ENCODE peak calls at places on chromosomes 12 and 14, in six cellular contexts. I, F, T, N, S and O are unnamed samples.

GRCh38 chr14:58712357-58712756 is 74.6 kb downstream of the DACT1 start:
- DNase-seq in S (no peak), N (no peak), T (no peak), I (no peak), F (no peak), O (no peak)

GRCh38 chr12:51826881-51827280 is 21.6 kb downstream of the FIGNL2 start:
- DNase-seq in T (no peak), F (no peak), N (no peak), I (no peak), S (no peak), O (no peak)

GRCh38 chr14:32224731-32225377 is 21.8 kb upstream of the RNU6-8 start:
- DNase-seq in T (peak), S (peak), F (no peak), I (peak), N (no peak), O (no peak)

GRCh38 chr14:35403085-35403396 is 1.5 kb downstream of the NFKBIA start:
- DNase-seq in T (no peak), F (no peak), I (no peak), S (peak), N (no peak), O (no peak)

GRCh38 chr12:52566847-52567291 is 6.8 kb downstream of the KRT74 start:
- DNase-seq in T (no peak), N (no peak), I (no peak), F (no peak), S (no peak), O (no peak)

GRCh38 chr14:34052658-34053014 is 101.8 kb upstream of the EGLN3 start:
- DNase-seq in N (no peak), F (peak), T (peak), S (peak), I (no peak), O (no peak)

GRCh38 chr12:24596768-24597388 is 352.0 kb downstream of the BCAT1 start:
- DNase-seq in N (no peak), S (peak), T (peak), I (peak), F (no peak), O (no peak)

GRCh38 chr14:51458563-51458955 is 193.2 kb upstream of the FRMD6 start:
- DNase-seq in I (no peak), T (peak), S (peak), N (no peak), F (no peak), O (no peak)

GRCh38 chr14:35121026-35121886 is 534 bp downstream of the PPP2R3C start:
- DNase-seq in T (no peak), I (no peak), F (peak), S (peak), N (no peak), O (no peak)

GRCh38 chr14:98726585-98727405 is 545.2 kb downstream of the BCL11B start:
- DNase-seq in N (no peak), S (no peak), F (no peak), T (no peak), I (no peak), O (no peak)

GRCh38 chr14:93462479-93462878 is 31.7 kb downstream of the UNC79 start:
- DNase-seq in I (no peak), N (no peak), F (no peak), S (no peak), T (no peak), O (no peak)

GRCh38 chr12:87344699-87345098 is 684.5 kb downstream of the C12orf50 start:
- DNase-seq in F (no peak), N (no peak), I (no peak), S (no peak), T (no peak), O (no peak)

GRCh38 chr12:58812229-58812628 is 108.1 kb downstream of the LRIG3 start:
- DNase-seq in N (no peak), F (no peak), I (no peak), S (no peak), T (no peak), O (no peak)

GRCh38 chr12:51482808-51483532 is 58.3 kb downstream of the SLC4A8 start:
- DNase-seq in N (no peak), S (no peak), T (no peak), I (no peak), F (no peak), O (no peak)

GRCh38 chr12:75960086-75960910 is 71.3 kb downstream of the PHLDA1 start:
- DNase-seq in F (peak), I (no peak), T (peak), N (no peak), S (no peak), O (no peak)

GRCh38 chr14:38992067-38992835 is 110.8 kb downstream of the SEC23A start:
- DNase-seq in T (no peak), I (no peak), N (no peak), F (no peak), S (no peak), O (no peak)

GRCh38 chr12:34289431-34290190 is 267.3 kb downstream of the ALG10 start:
- DNase-seq in T (no peak), N (no peak), S (no peak), F (no peak), I (no peak), O (no peak)

GRCh38 chr12:52252728-52253328 is 19.8 kb downstream of the KRT7 start:
- DNase-seq in N (no peak), T (no peak), S (no peak), F (no peak), I (no peak), O (no peak)

GRCh38 chr12:71558445-71558844 is 105.2 kb downstream of the ZFC3H1 start:
- DNase-seq in I (no peak), T (peak), F (no peak), N (no peak), S (peak), O (no peak)

GRCh38 chr12:128727999-128728398 is 95.8 kb downstream of the SLC15A4 start:
- DNase-seq in F (no peak), N (no peak), I (no peak), T (no peak), S (no peak), O (no peak)

GRCh38 chr14:33309081-33309480 is 370.4 kb downstream of the NPAS3 start:
- DNase-seq in F (no peak), N (no peak), S (no peak), T (no peak), I (no peak), O (no peak)

GRCh38 chr14:32087173-32087861 is 10.2 kb downstream of the ARHGAP5 start:
- DNase-seq in T (no peak), S (peak), F (no peak), I (peak), N (no peak), O (no peak)

GRCh38 chr12:90280033-90280432 is 571.4 kb upstream of the ATP2B1 start:
- DNase-seq in S (peak), I (no peak), N (no peak), F (no peak), T (no peak), O (no peak)

GRCh38 chr12:104720346-104721064 is 237.6 kb downstream of the SLC41A2 start:
- DNase-seq in F (peak), S (peak), N (peak), T (no peak), I (no peak), O (no peak)

GRCh38 chr12:69428351-69429048 is 41.7 kb upstream of the FRS2 start:
- DNase-seq in F (no peak), I (peak), T (no peak), S (no peak), N (no peak), O (no peak)

GRCh38 chr12:31233061-31233730 is 92.8 kb downstream of the SINHCAF start:
- DNase-seq in S (no peak), F (peak), I (no peak), N (no peak), T (no peak), O (no peak)

GRCh38 chr12:31235868-31236395 is 90.0 kb downstream of the SINHCAF start:
- DNase-seq in F (peak), I (no peak), T (no peak), N (no peak), S (peak), O (no peak)

GRCh38 chr12:31236998-31237637 is 88.8 kb downstream of the SINHCAF start:
- DNase-seq in I (no peak), S (no peak), N (no peak), F (peak), T (no peak), O (no peak)

GRCh38 chr12:31234053-31234835 is 91.7 kb downstream of the SINHCAF start:
- DNase-seq in F (peak), I (no peak), T (no peak), S (no peak), N (no peak), O (no peak)

GRCh38 chr12:31234955-31235867 is 90.7 kb downstream of the SINHCAF start:
- DNase-seq in F (peak), N (no peak), I (peak), T (peak), S (peak), O (no peak)
- TF ChIP-seq CTCF in F (peak), N (no peak), I (peak), T (peak), S (peak), O (no peak)

GRCh38 chr12:106521901-106522300 is 60.9 kb upstream of the RFX4 start:
- DNase-seq in F (no peak), T (no peak), I (no peak), S (no peak), N (no peak), O (no peak)

GRCh38 chr12:106511365-106511764 is 71.4 kb upstream of the RFX4 start:
- DNase-seq in F (no peak), T (no peak), N (no peak), S (no peak), I (no peak), O (no peak)

GRCh38 chr12:106522708-106523107 is 60.1 kb upstream of the RFX4 start:
- DNase-seq in S (no peak), T (no peak), F (no peak), I (no peak), N (no peak), O (no peak)

GRCh38 chr12:106519587-106519986 is 63.2 kb upstream of the RFX4 start:
- DNase-seq in T (no peak), I (no peak), F (no peak), N (no peak), S (no peak), O (no peak)

DNA sequence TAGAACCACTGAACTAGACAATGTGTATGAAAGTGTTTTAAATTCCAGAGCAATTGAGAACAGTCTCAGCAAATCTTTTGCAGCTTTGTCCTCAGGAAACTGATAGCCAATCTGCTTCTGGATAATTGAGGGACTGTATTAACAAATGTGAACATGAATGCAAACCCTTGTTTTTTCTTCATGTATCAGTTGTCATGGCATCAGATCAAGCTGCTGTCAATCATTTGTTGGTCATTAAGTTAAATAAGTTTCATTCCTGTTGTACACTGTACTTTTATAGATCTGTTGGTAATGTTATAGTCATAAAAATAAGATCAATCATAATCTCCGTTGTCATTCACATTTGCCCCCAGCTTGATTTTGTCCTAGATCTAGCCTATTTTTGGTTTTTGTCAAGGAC is 65.5 kb upstream of the RFX4 start:
- DNase-seq in N (no peak), S (no peak), T (no peak), F (no peak), I (no peak), O (no peak)
- TF ChIP-seq CTCF in N (no peak), S (no peak), T (no peak), F (no peak), I (no peak), O (no peak)

GRCh38 chr14:105060751-105061427 is 4.3 kb downstream of the GPR132 start:
- DNase-seq in T (no peak), I (no peak), S (no peak), F (no peak), N (peak), O (no peak)

GRCh38 chr14:105058521-105059034 is 6.7 kb downstream of the GPR132 start:
- DNase-seq in S (no peak), F (no peak), I (no peak), T (no peak), N (no peak), O (no peak)

GRCh38 chr14:105059917-105060565 is 5.2 kb downstream of the GPR132 start:
- DNase-seq in N (no peak), S (no peak), F (no peak), T (no peak), I (no peak), O (no peak)

GRCh38 chr14:105061428-105062047 is 3.7 kb downstream of the GPR132 start:
- DNase-seq in T (no peak), F (peak), S (no peak), I (no peak), N (no peak), O (no peak)

GRCh38 chr14:105059035-105059916 is 6.0 kb downstream of the GPR132 start:
- DNase-seq in T (no peak), I (peak), F (no peak), N (no peak), S (peak), O (no peak)
- TF ChIP-seq CTCF in T (no peak), I (peak), F (no peak), N (peak), S (no peak), O (no peak)

GRCh38 chr14:102209224-102209966 is 69.7 kb downstream of the WDR20 start:
- DNase-seq in N (no peak), T (peak), I (peak), F (no peak), S (peak), O (no peak)
- TF ChIP-seq CTCF in N (no peak), T (peak), I (peak), F (no peak), S (peak), O (no peak)

DNA sequence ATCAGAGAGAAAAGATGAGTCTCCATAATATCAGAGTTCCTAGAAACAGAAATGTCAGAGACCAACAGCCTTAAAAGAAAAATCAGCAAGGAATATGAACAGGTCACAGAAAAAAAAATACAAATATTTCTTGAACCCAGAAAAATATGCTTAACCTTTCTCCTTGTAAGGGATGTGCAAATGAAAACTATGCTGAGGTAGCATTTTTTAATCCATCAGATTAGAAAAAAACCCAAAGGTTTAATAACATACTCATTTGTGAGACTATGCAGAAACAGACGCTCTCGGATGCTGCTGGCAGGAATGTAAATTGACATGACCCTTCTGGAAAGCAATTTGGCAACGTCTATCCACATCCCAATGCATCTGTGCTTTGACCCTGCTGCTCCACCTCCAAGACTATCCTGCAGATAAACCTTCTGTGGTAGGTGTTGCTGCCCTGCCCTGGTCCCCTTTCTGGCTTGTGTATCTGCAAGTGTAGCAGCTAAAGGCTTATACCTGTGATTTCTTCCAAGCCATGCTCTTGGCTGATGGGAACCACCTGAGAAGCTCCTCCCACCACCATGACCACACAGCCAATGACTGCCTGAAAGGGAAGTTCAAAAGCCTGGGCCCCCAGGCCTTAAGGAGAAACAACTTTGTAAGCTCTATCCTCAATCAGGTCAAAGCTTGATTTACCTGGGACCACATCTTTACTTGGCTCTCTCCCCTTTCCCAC is 49.4 kb downstream of the LTBP2 start:
- DNase-seq in F (no peak), I (no peak), N (no peak), T (no peak), S (no peak), O (no peak)
- TF ChIP-seq CTCF in F (no peak), I (no peak), N (no peak), T (no peak), S (peak), O (no peak)

GRCh38 chr12:129911437-129912049 is 7.7 kb upstream of the TMEM132D start:
- DNase-seq in I (peak), N (no peak), S (peak), T (no peak), F (peak), O (no peak)
- TF ChIP-seq CTCF in I (peak), N (peak), S (peak), T (peak), F (peak), O (no peak)

GRCh38 chr12:61676520-61676919 is 583.7 kb upstream of the USP15 start:
- DNase-seq in S (no peak), T (no peak), I (no peak), F (no peak), N (no peak), O (no peak)
- TF ChIP-seq CTCF in S (no peak), T (no peak), I (no peak), F (no peak), N (no peak), O (no peak)

GRCh38 chr12:123388218-123388947 is 4.5 kb downstream of the KMT5A start:
- DNase-seq in N (peak), I (peak), S (peak), F (peak), T (peak), O (peak)
- TF ChIP-seq CTCF in N (no peak), I (peak), S (no peak), F (no peak), T (no peak), O (no peak)

GRCh38 chr12:62802321-62802720 is 132.6 kb downstream of the PPM1H start:
- DNase-seq in F (no peak), T (no peak), S (no peak), I (no peak), N (no peak), O (no peak)

GRCh38 chr12:62801796-62802195 is 133.2 kb downstream of the PPM1H start:
- DNase-seq in S (no peak), I (no peak), F (no peak), N (no peak), T (no peak), O (no peak)

GRCh38 chr12:62803756-62804155 is 131.2 kb downstream of the PPM1H start:
- DNase-seq in N (no peak), T (no peak), F (no peak), S (no peak), I (no peak), O (no peak)

GRCh38 chr12:62800707-62801400 is 134.1 kb downstream of the PPM1H start:
- DNase-seq in I (no peak), T (no peak), N (no peak), F (no peak), S (peak), O (no peak)

GRCh38 chr12:62802981-62803380 is 132.0 kb downstream of the PPM1H start:
- DNase-seq in F (no peak), N (no peak), S (no peak), T (peak), I (no peak), O (no peak)
- TF ChIP-seq CTCF in F (no peak), N (no peak), S (no peak), T (no peak), I (no peak), O (no peak)